ENCODE peak calls at places on chromosomes 3 and 15, in six cellular contexts. Q, K, Z, F, D and P are unnamed samples.

GRCh38 chr3:121855555-121855954 is 20.5 kb downstream of the EAF2 start:
- DNase-seq in Q (no peak), Z (no peak), D (no peak), K (no peak), F (no peak), P (no peak)

GRCh38 chr3:55485208-55485791 is 1.8 kb downstream of the WNT5A start:
- DNase-seq in Q (peak), F (no peak), Z (peak), K (peak), D (peak), P (no peak)

GRCh38 chr3:165181556-165181955 is 14.6 kb downstream of the SLITRK3 start:
- DNase-seq in Z (no peak), F (no peak), K (no peak), D (no peak), Q (no peak), P (no peak)

GRCh38 chr15:49370782-49371181 is 52.3 kb upstream of the FGF7 start:
- DNase-seq in K (no peak), Z (no peak), Q (no peak), F (no peak), D (no peak), P (no peak)

GRCh38 chr3:46490338-46491084 is 7.3 kb upstream of the RTP3 start:
- DNase-seq in Z (no peak), Q (no peak), K (no peak), D (no peak), F (no peak), P (no peak)

GRCh38 chr3:184260571-184261269 is 633 bp downstream of the CAMK2N2 start:
- DNase-seq in F (no peak), Z (no peak), D (no peak), K (peak), Q (no peak), P (peak)

GRCh38 chr15:72968531-72968922 is 83.7 kb upstream of the NEO1 start:
- DNase-seq in D (no peak), K (no peak), Z (no peak), Q (peak), F (no peak), P (no peak)

GRCh38 chr3:193851941-193852674 is 259.1 kb downstream of the OPA1 start:
- DNase-seq in Z (peak), Q (no peak), K (no peak), D (no peak), F (no peak), P (no peak)

GRCh38 chr3:13537244-13537921 is 11.5 kb upstream of the FBLN2 start:
- DNase-seq in K (no peak), D (no peak), Z (no peak), Q (no peak), F (no peak), P (no peak)

GRCh38 chr3:104206925-104207324 is 1159.8 kb upstream of the ALCAM start:
- DNase-seq in F (no peak), K (no peak), Q (no peak), D (no peak), Z (no peak), P (no peak)

GRCh38 chr3:73380735-73381532 is 243.8 kb downstream of the PDZRN3 start:
- DNase-seq in Z (no peak), Q (no peak), D (no peak), K (no peak), F (no peak), P (no peak)

GRCh38 chr15:80557441-80558234 is 137.5 kb upstream of the ABHD17C start:
- DNase-seq in F (no peak), D (no peak), Q (no peak), K (no peak), Z (no peak), P (no peak)

GRCh38 chr3:72938471-72939265 is 50.8 kb downstream of the GXYLT2 start:
- DNase-seq in F (no peak), Q (peak), Z (no peak), D (peak), K (peak), P (no peak)

GRCh38 chr15:91849749-91850161 is 3.8 kb upstream of the SLCO3A1 start:
- DNase-seq in Q (no peak), F (no peak), K (peak), D (no peak), Z (no peak), P (no peak)

GRCh38 chr15:50943623-50944022 is 35.1 kb downstream of the AP4E1 start:
- DNase-seq in F (no peak), K (no peak), Q (no peak), D (no peak), Z (no peak), P (no peak)

GRCh38 chr3:69865920-69866679 is 126.8 kb downstream of the MITF start:
- DNase-seq in D (no peak), Q (no peak), F (peak), Z (peak), K (no peak), P (no peak)

GRCh38 chr3:15154326-15154725 is 51.7 kb upstream of the CAPN7 start:
- DNase-seq in D (no peak), Z (no peak), Q (no peak), K (no peak), F (no peak), P (no peak)

GRCh38 chr3:160163259-160163878 is 61.9 kb upstream of the C3orf80 start:
- DNase-seq in K (no peak), D (no peak), F (no peak), Q (no peak), Z (no peak), P (peak)

GRCh38 chr15:100493213-100493612 is 35.5 kb downstream of the CERS3 start:
- DNase-seq in F (no peak), Q (no peak), K (no peak), Z (no peak), D (no peak), P (no peak)

GRCh38 chr3:73295511-73296257 is 234.2 kb downstream of the EBLN2 start:
- DNase-seq in Z (no peak), Q (no peak), K (no peak), D (no peak), F (no peak), P (no peak)

GRCh38 chr3:183287301-183287971 is 34.4 kb downstream of the B3GNT5 start:
- DNase-seq in D (no peak), Z (no peak), F (no peak), Q (peak), K (no peak), P (no peak)

GRCh38 chr3:160312014-160312624 is 86.9 kb downstream of the C3orf80 start:
- DNase-seq in Q (no peak), Z (no peak), F (no peak), D (no peak), K (no peak), P (no peak)

GRCh38 chr3:3600665-3601340 is 198.4 kb upstream of the LRRN1 start:
- DNase-seq in Q (no peak), D (no peak), Z (no peak), K (no peak), F (no peak), P (no peak)

GRCh38 chr15:73584699-73585420 is 48.3 kb downstream of the NPTN start:
- DNase-seq in F (no peak), K (no peak), Q (no peak), Z (no peak), D (no peak), P (no peak)

GRCh38 chr15:74318376-74319137 is 48.9 kb downstream of the CYP11A1 start:
- DNase-seq in Z (peak), F (no peak), D (no peak), Q (peak), K (no peak), P (no peak)

GRCh38 chr3:134430174-134430573 is 55.6 kb downstream of the ANAPC13 start:
- DNase-seq in D (no peak), Q (no peak), F (no peak), Z (no peak), K (no peak), P (no peak)

GRCh38 chr3:192514754-192515660 is 212.3 kb downstream of the FGF12 start:
- DNase-seq in F (no peak), Z (peak), D (no peak), K (no peak), Q (peak), P (peak)

GRCh38 chr3:39264053-39264452 is 15.8 kb downstream of the CX3CR1 start:
- DNase-seq in Z (no peak), D (no peak), F (no peak), Q (no peak), K (no peak), P (peak)

GRCh38 chr3:64642327-64643151 is 45.3 kb downstream of the ADAMTS9 start:
- DNase-seq in K (no peak), Z (peak), D (no peak), Q (no peak), F (no peak), P (no peak)

GRCh38 chr15:63288778-63289378 is 11.5 kb downstream of the APH1B start:
- DNase-seq in Z (no peak), D (no peak), F (no peak), K (no peak), Q (no peak), P (peak)

GRCh38 chr3:183799471-183799870 is 25.9 kb downstream of the MAP6D1 start:
- DNase-seq in D (no peak), F (no peak), K (no peak), Q (no peak), Z (no peak), P (no peak)

GRCh38 chr3:172256101-172256687 is 192.1 kb downstream of the GHSR start:
- DNase-seq in Q (peak), Z (no peak), D (no peak), F (no peak), K (no peak), P (no peak)

GRCh38 chr15:40151991-40152390 is 8.9 kb upstream of the BUB1B start:
- DNase-seq in Q (no peak), F (no peak), Z (no peak), K (no peak), D (no peak), P (no peak)

GRCh38 chr3:96192951-96193350 is 621.4 kb upstream of the EPHA6 start:
- DNase-seq in F (no peak), K (no peak), Z (no peak), D (no peak), Q (no peak), P (no peak)

GRCh38 chr3:197736010-197736490 is 654 bp downstream of the RUBCN start:
- DNase-seq in F (no peak), Z (no peak), D (no peak), Q (no peak), K (peak), P (peak)

GRCh38 chr3:75001330-75001729 is 386.9 kb upstream of the CNTN3 start:
- DNase-seq in Q (no peak), F (no peak), D (no peak), K (no peak), Z (no peak), P (no peak)

GRCh38 chr3:71694358-71694999 is 30.7 kb downstream of the EIF4E3 start:
- DNase-seq in F (no peak), K (no peak), D (no peak), Q (no peak), Z (no peak), P (no peak)

GRCh38 chr15:96336045-96336642 is 5.6 kb downstream of the NR2F2 start:
- DNase-seq in K (no peak), Z (no peak), F (no peak), D (no peak), Q (no peak), P (no peak)

GRCh38 chr3:172913911-172914730 is 163.6 kb downstream of the ECT2 start:
- DNase-seq in Z (no peak), F (no peak), K (no peak), D (no peak), Q (no peak), P (no peak)

GRCh38 chr15:28942046-28942445 is 56.3 kb downstream of the APBA2 start:
- DNase-seq in F (no peak), K (no peak), Q (no peak), D (no peak), Z (no peak), P (no peak)